ENCODE peak calls at places on chromosomes 3 and 15, in five cellular contexts. G, Q, C, K and J are unnamed samples.

GRCh38 chr15:49191892-49192291 is 21.8 kb downstream of the GALK2 start:
- DNase-seq in K (no peak), G (no peak), C (no peak), Q (no peak), J (no peak)

GRCh38 chr3:67624687-67625086 is 29.7 kb downstream of the SUCLG2 start:
- DNase-seq in G (no peak), K (no peak), Q (no peak), C (no peak), J (no peak)

GRCh38 chr3:172021165-172021564 is 18.2 kb upstream of the FNDC3B start:
- DNase-seq in Q (no peak), G (no peak), C (no peak), K (no peak), J (no peak)

GRCh38 chr3:37481986-37482385 is 307.6 kb upstream of the LRRFIP2 start:
- DNase-seq in C (no peak), Q (no peak), K (no peak), G (no peak), J (no peak)

GRCh38 chr3:12405432-12406272 is 78.6 kb upstream of the TSEN2 start:
- DNase-seq in C (no peak), G (no peak), K (no peak), Q (no peak), J (no peak)

GRCh38 chr3:42149537-42150426 is 58.6 kb downstream of the TRAK1 start:
- DNase-seq in G (no peak), K (no peak), C (no peak), Q (no peak), J (no peak)

GRCh38 chr15:39594056-39594763 is 13.3 kb downstream of the THBS1 start:
- DNase-seq in Q (no peak), C (peak; percentile 19), K (no peak), G (no peak), J (no peak)

GRCh38 chr15:65638681-65639089 is 16.9 kb downstream of the SLC24A1 start:
- DNase-seq in G (peak; percentile 33), C (no peak), K (no peak), Q (peak; percentile 29), J (no peak)

GRCh38 chr3:60826511-60826910 is 424.7 kb downstream of the FHIT start:
- DNase-seq in C (no peak), G (no peak), K (no peak), Q (no peak), J (no peak)

GRCh38 chr15:38243278-38243677 is 9.4 kb upstream of the SPRED1 start:
- DNase-seq in Q (no peak), K (no peak), G (no peak), C (no peak), J (no peak)

GRCh38 chr3:58167431-58168351 is 43.1 kb downstream of the DNASE1L3 start:
- DNase-seq in K (peak; percentile 43), Q (peak; percentile 29), G (peak; percentile 66), C (no peak), J (peak; percentile 42)

GRCh38 chr3:142886938-142887337 is 1.9 kb downstream of the PCOLCE2 start:
- DNase-seq in Q (no peak), C (no peak), K (no peak), G (no peak), J (no peak)